ENCODE peak calls at places on chromosomes 16 and 17, in five cellular contexts. E, S, D, X and Y are unnamed samples. For H3K9me3, the result is how much of the 10 kb centered on the place peaks cover.

GRCh38 chr17:43570518-43570928 is 24.4 kb upstream of the ETV4 start:
- DNase-seq in E (peak), S (no peak), D (no peak), X (no peak), Y (no peak)

GRCh38 chr16:8519179-8519578 is 71.1 kb downstream of the TMEM114 start:
- DNase-seq in E (no peak), S (no peak), D (no peak), X (no peak), Y (no peak)

GRCh38 chr16:1689853-1690252 is 11.8 kb downstream of the JPT2 start:
- DNase-seq in E (no peak), S (no peak), D (no peak), X (no peak), Y (no peak)

GRCh38 chr16:53433930-53434435 is 288 bp upstream of the RBL2 start:
- DNase-seq in E (peak), S (peak), D (no peak), X (no peak), Y (no peak)

GRCh38 chr17:27318228-27318627 is 24.3 kb downstream of the WSB1 start:
- DNase-seq in E (no peak), S (no peak), D (no peak), X (no peak), Y (no peak)

GRCh38 chr16:53893731-53894435 is 189.9 kb downstream of the FTO start:
- DNase-seq in E (peak), S (no peak), D (no peak), X (no peak), Y (no peak)

GRCh38 chr17:78442648-78443128 is 64.2 kb downstream of the PGS1 start:
- DNase-seq in E (peak), S (no peak), D (no peak), X (no peak), Y (no peak)

GRCh38 chr16:71929048-71929447 is 33.7 kb downstream of the IST1 start:
- DNase-seq in E (peak), S (no peak), D (no peak), X (no peak), Y (no peak)

GRCh38 chr16:14490281-14490680 is 139.8 kb downstream of the PARN start:
- DNase-seq in E (no peak), S (no peak), D (no peak), X (no peak), Y (no peak)

GRCh38 chr17:44840936-44841335 is 6.7 kb upstream of the HIGD1B start:
- DNase-seq in E (no peak), S (no peak), D (no peak), X (no peak), Y (no peak)

GRCh38 chr16:20291807-20292206 is 35.5 kb downstream of the GP2 start:
- DNase-seq in E (no peak), S (no peak), D (no peak), X (no peak), Y (no peak)

GRCh38 chr17:81238490-81238814 is 403 bp downstream of the TEPSIN start:
- DNase-seq in E (no peak), S (no peak), D (no peak), X (no peak), Y (no peak)

GRCh38 chr17:73901661-73902415 is 257.6 kb upstream of the SDK2 start:
- DNase-seq in E (no peak), S (no peak), D (peak), X (no peak), Y (no peak)

GRCh38 chr17:73551756-73552155 is 92.5 kb downstream of the SDK2 start:
- DNase-seq in E (no peak), S (no peak), D (no peak), X (peak), Y (no peak)

GRCh38 chr17:7132511-7133094 is 18.0 kb upstream of the ASGR2 start:
- DNase-seq in E (no peak), S (peak), D (peak), X (no peak), Y (peak)

GRCh38 chr16:27428035-27428785 is 26.2 kb downstream of the IL21R start:
- DNase-seq in E (no peak), S (no peak), D (no peak), X (no peak), Y (no peak)

GRCh38 chr16:86892509-86892908 is 314.2 kb downstream of the FOXL1 start:
- DNase-seq in E (peak), S (no peak), D (no peak), X (peak), Y (no peak)

GRCh38 chr16:11667221-11667823 is 933 bp upstream of the SNN start:
- DNase-seq in E (no peak), S (no peak), D (no peak), X (no peak), Y (no peak)

DNA sequence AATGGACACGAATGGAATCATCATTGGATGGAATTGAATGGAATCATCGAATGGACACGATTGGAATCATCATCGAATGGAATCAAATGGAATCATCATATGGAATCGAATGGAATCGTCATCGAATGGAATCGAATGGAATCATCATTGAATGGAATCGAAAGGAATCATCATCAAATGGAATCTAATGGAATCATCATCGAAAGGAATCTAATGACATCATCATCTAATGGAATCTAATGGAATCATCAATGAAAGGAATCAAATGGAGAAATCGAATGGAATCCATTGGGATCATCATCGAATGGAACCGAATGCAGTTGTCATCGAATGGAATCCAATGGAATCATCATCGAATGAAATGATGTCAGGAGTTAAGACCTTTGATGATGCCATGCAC is 154.9 kb downstream of the SHCBP1 start:
- DNase-seq in E (no peak), S (no peak), D (no peak), X (no peak), Y (no peak)
- H3K9me3 ChIP-seq in E (under half), S (under half), D (under half), X (under half), Y (under half)

GRCh38 chr16:49346459-49346858 is 27.1 kb upstream of the C16orf78 start:
- DNase-seq in E (no peak), S (no peak), D (no peak), X (no peak), Y (no peak)
- H3K9me3 ChIP-seq in E (under half), S (under half), D (under half), X (under half), Y (under half)

DNA sequence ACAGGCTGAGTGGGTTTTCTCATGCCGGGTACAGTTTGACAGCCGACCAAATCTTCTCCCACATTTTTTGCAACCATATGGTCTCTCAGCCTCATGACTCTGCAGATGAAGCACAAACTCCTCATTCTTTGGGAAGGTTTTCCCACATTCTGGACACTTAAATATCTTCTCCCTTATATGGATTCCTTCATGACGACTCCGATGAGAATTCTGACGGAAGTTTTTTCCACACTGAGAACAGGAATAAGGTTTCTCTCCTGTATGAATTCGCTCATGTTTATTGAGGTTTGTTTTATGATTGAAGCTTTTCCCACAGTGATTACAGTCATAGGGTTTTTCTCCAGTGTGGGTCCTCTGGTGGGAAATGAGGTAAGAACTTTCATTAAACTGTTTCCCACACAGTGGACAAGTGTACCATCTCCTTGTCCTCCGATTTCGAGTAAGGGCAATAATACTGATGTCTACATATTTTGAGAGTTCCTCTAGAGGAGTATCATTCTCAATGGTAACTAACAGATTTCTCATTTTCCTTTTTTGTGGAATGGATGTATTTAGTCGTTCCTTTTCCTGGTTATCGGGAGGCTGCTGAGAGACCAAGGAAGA is 10.9 kb downstream of the ZNF200 start:
- DNase-seq in E (no peak), S (no peak), D (no peak), X (no peak), Y (no peak)
- H3K9me3 ChIP-seq in E (half or more), S (under half), D (under half), X (under half), Y (under half)

GRCh38 chr16:84246679-84247077 is 6.9 kb upstream of the KCNG4 start:
- DNase-seq in E (no peak), S (no peak), D (no peak), X (peak), Y (no peak)
- H3K9me3 ChIP-seq in E (under half), S (under half), D (under half), X (under half), Y (under half)

GRCh38 chr16:57347858-57348257 is 10.7 kb upstream of the CCL22 start:
- DNase-seq in E (no peak), S (no peak), D (no peak), X (no peak), Y (no peak)

GRCh38 chr16:57345021-57345420 is 13.6 kb upstream of the CCL22 start:
- DNase-seq in E (no peak), S (no peak), D (no peak), X (no peak), Y (no peak)

GRCh38 chr16:57343131-57343731 is 15.4 kb upstream of the CCL22 start:
- DNase-seq in E (no peak), S (no peak), D (no peak), X (no peak), Y (no peak)

GRCh38 chr16:57348361-57348760 is 10.2 kb upstream of the CCL22 start:
- DNase-seq in E (no peak), S (no peak), D (no peak), X (no peak), Y (no peak)

GRCh38 chr16:57345666-57346204 is 12.8 kb upstream of the CCL22 start:
- DNase-seq in E (no peak), S (no peak), D (no peak), X (no peak), Y (no peak)
- H3K9me3 ChIP-seq in E (under half), S (under half), D (under half), X (under half), Y (under half)

DNA sequence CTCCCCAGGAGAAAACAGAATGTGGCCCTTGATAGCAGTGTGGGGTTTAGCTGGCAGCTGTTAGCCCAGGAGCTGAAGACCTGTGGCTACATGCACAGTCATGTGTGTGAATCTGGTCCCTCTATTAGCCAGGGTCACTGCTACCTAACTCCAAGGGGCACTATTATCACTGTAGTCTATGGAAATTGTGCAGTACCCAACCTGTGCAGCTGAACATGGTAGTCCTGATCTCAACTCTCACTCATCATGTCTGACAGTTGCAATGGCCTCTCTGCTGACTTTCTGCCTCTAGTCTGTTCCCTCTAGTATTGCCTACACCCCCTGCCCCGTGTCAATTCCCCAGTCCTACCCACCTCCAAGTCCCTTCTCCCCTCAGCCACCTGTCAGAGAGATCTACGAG is 67.4 kb downstream of the RAB11FIP4 start:
- DNase-seq in E (no peak), S (no peak), D (no peak), X (no peak), Y (no peak)
- H3K9me3 ChIP-seq in E (under half), S (under half), D (under half), X (under half), Y (under half)

DNA sequence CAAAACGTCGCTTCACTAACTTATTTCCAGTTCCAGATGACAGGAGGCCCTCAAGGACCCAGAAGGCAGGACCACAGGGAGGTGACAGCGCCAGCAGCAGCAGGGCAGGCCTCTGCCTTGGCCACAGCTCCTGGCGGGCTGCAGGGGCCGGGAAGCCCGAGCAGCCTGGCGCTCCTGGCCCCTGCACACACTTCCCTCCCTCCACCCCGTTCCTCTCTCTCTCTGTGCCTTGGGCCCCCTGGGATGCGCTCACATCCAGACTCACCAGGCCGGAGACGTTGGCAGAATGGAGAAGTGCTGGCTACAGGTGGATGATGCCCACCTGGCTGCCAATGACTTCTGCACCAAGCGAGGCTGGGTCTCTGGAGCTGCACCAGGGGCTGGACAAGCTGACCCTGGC is 12.7 kb downstream of the ZNF594 start:
- DNase-seq in E (no peak), S (no peak), D (no peak), X (no peak), Y (no peak)
- H3K9me3 ChIP-seq in E (half or more), S (half or more), D (under half), X (half or more), Y (under half)

DNA sequence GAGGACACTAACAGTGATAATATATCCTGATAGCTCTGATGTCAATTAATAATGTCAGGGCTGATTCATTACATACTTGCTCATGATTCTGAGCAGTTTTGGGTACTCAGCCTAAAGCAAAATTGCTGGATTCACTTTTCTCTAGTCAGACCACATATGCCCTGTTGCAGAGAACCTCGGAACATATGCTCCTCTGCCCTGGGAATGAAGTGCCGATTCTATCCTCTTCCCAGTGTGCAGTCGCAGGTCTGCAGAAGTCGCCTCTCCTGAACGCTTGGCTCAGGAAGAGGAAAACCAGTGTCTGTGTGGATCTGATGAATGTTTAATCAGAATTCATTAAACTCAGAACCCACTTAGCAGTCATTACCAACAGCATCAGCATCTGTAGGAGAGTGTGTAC is 34.5 kb downstream of the ABCC12 start:
- DNase-seq in E (no peak), S (no peak), D (no peak), X (no peak), Y (no peak)
- H3K9me3 ChIP-seq in E (under half), S (under half), D (under half), X (under half), Y (under half)

DNA sequence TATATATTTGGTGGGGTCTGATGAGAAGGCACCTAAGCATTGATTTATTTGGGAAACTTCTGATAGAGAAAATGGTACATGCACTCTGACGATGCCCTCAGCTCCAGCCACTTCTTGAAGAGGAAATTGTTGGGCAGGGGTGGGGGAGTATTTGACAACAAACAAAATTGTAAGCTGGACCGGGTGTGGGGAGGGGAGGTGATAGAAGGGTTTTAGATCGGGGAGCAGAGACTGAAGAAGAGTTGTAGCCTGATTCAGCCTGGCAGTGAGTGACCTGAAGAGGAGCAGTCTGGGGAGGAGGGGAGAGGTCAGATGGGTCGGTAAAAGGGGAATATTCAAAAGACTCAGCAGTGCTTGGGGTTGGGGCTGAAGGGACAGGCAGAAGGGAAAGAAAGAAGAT is 2284.7 kb downstream of the TP53TG3F start:
- DNase-seq in E (no peak), S (no peak), D (no peak), X (no peak), Y (no peak)
- H3K9me3 ChIP-seq in E (under half), S (under half), D (under half), X (under half), Y (under half)